ENCODE peak calls at places on chromosomes 13 and 19, in four cellular contexts. M, Q, R and C are unnamed samples.

GRCh38 chr13:45446181-45446580 is 18.6 kb upstream of the COG3 start:
- DNase-seq in M (no peak), R (no peak), Q (no peak), C (peak; percentile 66)

GRCh38 chr13:106799731-106800335 is 231.9 kb upstream of the ARGLU1 start:
- DNase-seq in M (no peak), R (no peak), Q (no peak), C (no peak)

GRCh38 chr13:41496420-41497234 is 39.3 kb downstream of the RGCC start:
- DNase-seq in R (no peak), Q (no peak), M (no peak), C (no peak)

GRCh38 chr13:66427330-66427990 is 802.7 kb downstream of the PCDH9 start:
- DNase-seq in R (no peak), M (no peak), Q (no peak), C (no peak)

GRCh38 chr13:61727714-61728275 is 312.1 kb upstream of the PCDH20 start:
- DNase-seq in M (no peak), R (no peak), Q (no peak), C (peak; percentile 55)

GRCh38 chr19:38735257-38735686 is 9.0 kb downstream of the CAPN12 start:
- DNase-seq in R (peak; percentile 54), M (peak; percentile 37), Q (no peak), C (peak; percentile 39)

GRCh38 chr19:2962018-2962670 is 15.2 kb upstream of the TLE6 start:
- DNase-seq in R (peak; percentile 59), Q (no peak), M (peak; percentile 72), C (peak; percentile 79)

GRCh38 chr19:16957151-16957662 is 68.4 kb downstream of the F2RL3 start:
- DNase-seq in R (peak; percentile 39), Q (no peak), M (no peak), C (no peak)

GRCh38 chr19:39409886-39410619 is 2.4 kb upstream of the PLEKHG2 start:
- DNase-seq in R (peak; percentile 71), M (peak; percentile 87), Q (peak; percentile 64), C (peak; percentile 61)

GRCh38 chr13:46663644-46664043 is 110.7 kb downstream of the LRCH1 start:
- DNase-seq in Q (no peak), R (no peak), M (no peak), C (peak; percentile 78)

GRCh38 chr19:40758491-40758890 is 7.5 kb downstream of the SNRPA start:
- DNase-seq in Q (no peak), R (no peak), M (no peak), C (no peak)

GRCh38 chr13:114135731-114136171 is 3.3 kb upstream of the RASA3 start:
- DNase-seq in R (no peak), M (no peak), Q (no peak), C (no peak)

GRCh38 chr19:54231077-54231931 is 8.5 kb upstream of the LILRB3 start:
- DNase-seq in R (peak; percentile 95), Q (peak; percentile 84), M (peak; percentile 81), C (peak; percentile 82)

GRCh38 chr19:55353803-55354697 is 469 bp downstream of the COX6B2 start:
- DNase-seq in Q (peak; percentile 65), M (peak; percentile 58), R (peak; percentile 84), C (peak; percentile 56)

GRCh38 chr19:17347361-17347760 is 10.0 kb downstream of the GTPBP3 start:
- DNase-seq in Q (no peak), M (no peak), R (no peak), C (no peak)

GRCh38 chr13:113141591-113141950 is 16.9 kb upstream of the PROZ start:
- DNase-seq in M (no peak), Q (no peak), R (no peak), C (no peak)

GRCh38 chr13:112983428-112984196 is 14.6 kb downstream of the MCF2L start:
- DNase-seq in Q (no peak), M (no peak), R (no peak), C (peak; percentile 83)

GRCh38 chr19:2089727-2090053 is 6.4 kb downstream of the MOB3A start:
- DNase-seq in R (no peak), Q (no peak), M (no peak), C (no peak)

GRCh38 chr13:110533771-110534670 is 27.5 kb downstream of the RAB20 start:
- DNase-seq in R (no peak), M (no peak), Q (no peak), C (no peak)

GRCh38 chr13:49527123-49527522 is 31.4 kb downstream of the PHF11 start:
- DNase-seq in Q (no peak), R (no peak), M (no peak), C (no peak)

GRCh38 chr13:51050021-51050886 is 60.8 kb downstream of the C13orf42 start:
- DNase-seq in R (no peak), Q (no peak), M (no peak), C (no peak)

GRCh38 chr13:89763011-89763410 is 1584.5 kb upstream of the MIR17HG start:
- DNase-seq in Q (no peak), R (no peak), M (no peak), C (no peak)

GRCh38 chr19:34428549-34429285 is 536 bp downstream of the UBA2 start:
- DNase-seq in R (peak; percentile 5), M (peak; percentile 42), Q (no peak), C (peak; percentile 42)

GRCh38 chr13:79525458-79525857 is 44.5 kb downstream of the NDFIP2 start:
- DNase-seq in R (no peak), Q (no peak), M (no peak), C (peak; percentile 43)

GRCh38 chr13:41579881-41580280 is 122.5 kb downstream of the RGCC start:
- DNase-seq in M (no peak), Q (no peak), R (no peak), C (peak; percentile 66)

GRCh38 chr13:32245555-32245954 is 69.6 kb downstream of the ZAR1L start:
- DNase-seq in M (no peak), Q (no peak), R (no peak), C (no peak)

GRCh38 chr13:84616864-84617263 is 734.6 kb upstream of the SLITRK1 start:
- DNase-seq in M (no peak), Q (no peak), R (no peak), C (no peak)

GRCh38 chr19:36106991-36107390 is 4.0 kb upstream of the OVOL3 start:
- DNase-seq in R (no peak), M (no peak), Q (no peak), C (no peak)

GRCh38 chr19:41588497-41589209 is 12.7 kb downstream of the CEACAM21 start:
- DNase-seq in R (peak; percentile 61), Q (peak; percentile 16), M (peak; percentile 35), C (peak; percentile 36)

GRCh38 chr19:55244004-55244680 is 14.7 kb downstream of the PPP6R1 start:
- DNase-seq in R (no peak), Q (no peak), M (no peak), C (no peak)

GRCh38 chr19:4866595-4867424 is 657 bp downstream of the PLIN3 start:
- DNase-seq in R (peak; percentile 32), Q (peak; percentile 56), M (peak; percentile 65), C (peak; percentile 48)

GRCh38 chr19:38451629-38452028 is 18.1 kb downstream of the RYR1 start:
- DNase-seq in Q (no peak), M (no peak), R (no peak), C (no peak)

GRCh38 chr19:52993342-52994178 is 20.2 kb upstream of the ERVV-1 start:
- DNase-seq in R (peak; percentile 33), Q (peak; percentile 78), M (peak; percentile 40), C (peak; percentile 91)

GRCh38 chr13:31444266-31444862 is 244.6 kb downstream of the B3GLCT start:
- DNase-seq in M (no peak), Q (no peak), R (no peak), C (no peak)

GRCh38 chr19:42173695-42174094 is 41.4 kb upstream of the POU2F2 start:
- DNase-seq in Q (no peak), M (no peak), R (no peak), C (no peak)

GRCh38 chr19:45294291-45295029 is 28.2 kb downstream of the CKM start:
- DNase-seq in M (no peak), Q (no peak), R (no peak), C (no peak)

GRCh38 chr13:97385854-97386253 is 48.1 kb upstream of the RAP2A start:
- DNase-seq in R (no peak), Q (no peak), M (no peak), C (peak; percentile 74)

GRCh38 chr19:55368106-55368505 is 2.2 kb downstream of the IL11 start:
- DNase-seq in Q (no peak), M (no peak), R (no peak), C (no peak)

GRCh38 chr19:37654525-37654832 is 786 bp downstream of the ZFP30 start:
- DNase-seq in M (no peak), Q (no peak), R (no peak), C (no peak)

GRCh38 chr19:47049307-47049700 is 880 bp upstream of the TMEM160 start:
- DNase-seq in M (no peak), Q (no peak), R (no peak), C (no peak)